ENCODE peak calls at places on chromosomes 3 and 15, in five cellular contexts. X is stimulated activated CD4-positive, alpha-beta T cell treated with anti-CD3 and anti-CD28 coated beads, TNF-alpha, amount 100 ng/mL, for 1 hour; U is NCI-H774; G is NCI-H1436 treated with DMSO at 0.1 percent for 48 hours; A is stimulated activated naive CD4-positive, alpha-beta T cell treated with Interleukin-2 at 50 U/mL for 16 hours. T is an unnamed sample.

GRCh38 chr3:13282986-13283876 is 136.9 kb downstream of the NUP210 start:
- DNase-seq in X (no peak), U (peak; percentile 3), G (no peak), A (no peak), T (no peak)

GRCh38 chr3:168678730-168679129 is 583.0 kb upstream of the GOLIM4 start:
- DNase-seq in X (no peak), U (no peak), G (no peak), A (no peak), T (no peak)

GRCh38 chr15:83066034-83066760 is 855 bp downstream of the BTBD1 start:
- DNase-seq in X (no peak), U (no peak), G (no peak), A (no peak), T (no peak)

GRCh38 chr15:85587707-85588441 is 206.9 kb downstream of the KLHL25 start:
- DNase-seq in X (no peak), U (no peak), G (no peak), A (no peak), T (no peak)

GRCh38 chr15:72227192-72227586 is 3.8 kb downstream of the PKM start:
- DNase-seq in X (no peak), U (no peak), G (no peak), A (peak; percentile 15), T (no peak)

GRCh38 chr15:63530235-63530634 is 25.8 kb downstream of the USP3 start:
- DNase-seq in X (no peak), U (no peak), G (no peak), A (no peak), T (no peak)

GRCh38 chr15:59550520-59550919 is 61.1 kb upstream of the GCNT3 start:
- DNase-seq in X (no peak), U (no peak), G (no peak), A (no peak), T (no peak)

GRCh38 chr15:62895905-62896316 is 146.6 kb upstream of the TPM1 start:
- DNase-seq in X (no peak), U (no peak), G (no peak), A (no peak), T (peak; percentile 38)

GRCh38 chr3:126466886-126467610 is 8.6 kb downstream of the ZXDC start:
- DNase-seq in X (no peak), U (no peak), G (no peak), A (no peak), T (no peak)

GRCh38 chr15:57235865-57236264 is 140.4 kb upstream of the CGNL1 start:
- DNase-seq in X (no peak), U (peak; percentile 39), G (no peak), A (no peak), T (peak; percentile 79)

GRCh38 chr15:31279221-31280036 is 47.2 kb upstream of the KLF13 start:
- DNase-seq in X (no peak), U (peak; percentile 67), G (peak; percentile 66), A (no peak), T (no peak)

GRCh38 chr15:92921215-92922131 is 21.3 kb downstream of the CHD2 start:
- DNase-seq in X (no peak), U (no peak), G (no peak), A (no peak), T (no peak)

GRCh38 chr3:58072046-58072445 is 63.8 kb downstream of the FLNB start:
- DNase-seq in X (no peak), U (no peak), G (no peak), A (no peak), T (no peak)

GRCh38 chr15:69075467-69075866 is 61.0 kb downstream of the NOX5 start:
- DNase-seq in X (no peak), U (no peak), G (no peak), A (no peak), T (no peak)

GRCh38 chr3:134477938-134478337 is 7.8 kb downstream of the ANAPC13 start:
- DNase-seq in X (no peak), U (no peak), G (no peak), A (no peak), T (no peak)

GRCh38 chr3:143222505-143222904 is 102.9 kb downstream of the CHST2 start:
- DNase-seq in X (no peak), U (no peak), G (no peak), A (no peak), T (no peak)

GRCh38 chr3:186596568-186597287 is 16.1 kb upstream of the AHSG start:
- DNase-seq in X (no peak), U (no peak), G (no peak), A (no peak), T (no peak)

GRCh38 chr15:47717036-47717611 is at the start of gene SEMA6D:
- DNase-seq in X (no peak), U (peak; percentile 63), G (peak; percentile 52), A (no peak), T (peak; percentile 91)

GRCh38 chr15:77144028-77144427 is 73.1 kb upstream of the TSPAN3 start:
- DNase-seq in X (no peak), U (no peak), G (no peak), A (no peak), T (no peak)

GRCh38 chr15:66824374-66824773 is 122.3 kb downstream of the SMAD6 start:
- DNase-seq in X (no peak), U (no peak), G (no peak), A (no peak), T (no peak)

T was measured in AG08396.